ENCODE peak calls at places on chromosomes 3 and 15, in eight cellular contexts. V is CD8-positive, alpha-beta T cell; M is Caco-2; Z is lung; U is psoas muscle; N is H9; H is OCI-LY7; P is stomach. C is an unnamed sample. For H3K4me1, the result is how much of the 10 kb centered on the place peaks cover.

GRCh38 chr3:177443469-177443868 is 246.2 kb upstream of the TBL1XR1 start:
- DNase-seq in V (no peak), M (no peak), Z (no peak), U (no peak), N (no peak), H (no peak), P (no peak), C (no peak)

GRCh38 chr15:52491460-52491859 is 37.2 kb downstream of the MYO5A start:
- DNase-seq in V (no peak), M (no peak), Z (no peak), U (no peak), N (no peak), H (no peak), P (no peak), C (no peak)

GRCh38 chr3:151035072-151035471 is 50.4 kb upstream of the MED12L start:
- DNase-seq in V (no peak), M (peak), Z (no peak), U (no peak), N (no peak), H (no peak), P (no peak), C (no peak)

GRCh38 chr3:195133462-195133861 is 137.5 kb downstream of the XXYLT1 start:
- DNase-seq in V (no peak), M (no peak), Z (no peak), U (peak), N (no peak), H (no peak), P (no peak), C (peak)

GRCh38 chr3:189720746-189721426 is 89.7 kb downstream of the TP63 start:
- DNase-seq in V (no peak), M (peak), Z (no peak), U (no peak), N (no peak), H (no peak), P (no peak), C (no peak)

GRCh38 chr3:189941679-189942078 is 179.0 kb downstream of the P3H2 start:
- DNase-seq in V (no peak), M (peak), Z (no peak), U (no peak), N (no peak), H (no peak), P (peak), C (peak)

GRCh38 chr3:190366145-190366544 is 21.8 kb upstream of the CLDN16 start:
- DNase-seq in V (no peak), M (no peak), Z (no peak), U (no peak), N (no peak), H (no peak), P (no peak), C (no peak)

GRCh38 chr15:68112711-68113110 is 58.6 kb downstream of the PIAS1 start:
- DNase-seq in V (no peak), M (no peak), Z (no peak), U (no peak), N (no peak), H (no peak), P (no peak), C (no peak)

GRCh38 chr3:55364426-55364825 is 122.7 kb downstream of the WNT5A start:
- DNase-seq in V (no peak), M (no peak), Z (no peak), U (no peak), N (no peak), H (no peak), P (no peak), C (no peak)

GRCh38 chr3:44596631-44597030 is 11.9 kb downstream of the ZNF660 start:
- DNase-seq in V (no peak), M (no peak), Z (no peak), U (no peak), N (no peak), H (no peak), P (no peak), C (no peak)

GRCh38 chr3:99319961-99320360 is 318.4 kb upstream of the COL8A1 start:
- DNase-seq in V (no peak), M (no peak), Z (no peak), U (no peak), N (no peak), H (no peak), P (no peak), C (no peak)

GRCh38 chr3:120678331-120678845 is 3.7 kb downstream of the HGD start:
- DNase-seq in V (no peak), M (peak), Z (peak), U (no peak), N (no peak), H (peak), P (peak), C (peak)

GRCh38 chr3:139448104-139448503 is 28.2 kb downstream of the RBP2 start:
- DNase-seq in V (no peak), M (no peak), Z (no peak), U (no peak), N (no peak), H (no peak), P (no peak), C (peak)

GRCh38 chr3:184230603-184231528 is 1.5 kb downstream of the VWA5B2 start:
- DNase-seq in V (no peak), M (no peak), Z (no peak), U (no peak), N (peak), H (no peak), P (peak), C (no peak)

GRCh38 chr3:72960812-72961518 is 35.6 kb upstream of the PPP4R2 start:
- DNase-seq in V (no peak), M (no peak), Z (peak), U (no peak), N (no peak), H (no peak), P (no peak), C (peak)

GRCh38 chr3:43246956-43247355 is 39.4 kb upstream of the SNRK start:
- DNase-seq in V (no peak), M (no peak), Z (no peak), U (no peak), N (no peak), H (peak), P (no peak), C (no peak)

GRCh38 chr3:43248194-43248593 is 38.1 kb upstream of the SNRK start:
- DNase-seq in V (no peak), M (no peak), Z (no peak), U (no peak), N (no peak), H (no peak), P (no peak), C (no peak)

GRCh38 chr3:43247556-43248186 is 38.7 kb upstream of the SNRK start:
- DNase-seq in V (no peak), M (no peak), Z (no peak), U (no peak), N (no peak), H (no peak), P (no peak), C (no peak)

GRCh38 chr3:43243590-43244587 is 42.5 kb upstream of the SNRK start:
- DNase-seq in V (no peak), M (no peak), Z (no peak), U (no peak), N (no peak), H (no peak), P (no peak), C (no peak)

DNA sequence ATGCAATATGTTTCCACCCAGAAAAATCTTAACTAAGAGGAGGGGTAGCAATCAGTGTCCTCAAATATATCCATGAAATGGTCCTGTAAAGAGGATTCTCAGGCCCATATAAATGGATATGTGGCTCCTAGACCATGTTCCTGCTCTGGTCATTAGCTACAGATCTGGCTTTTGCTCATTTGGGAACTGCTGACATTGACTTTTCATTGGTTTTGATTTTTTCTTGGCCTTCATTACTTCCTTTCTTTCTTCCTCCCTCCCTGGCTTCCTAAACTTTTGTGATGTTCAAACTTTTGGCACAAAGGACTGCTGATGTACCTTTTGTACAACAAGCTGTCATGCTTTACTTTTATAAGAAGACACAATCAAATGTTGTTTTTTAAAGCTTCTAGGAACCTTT is 41.6 kb upstream of the SNRK start:
- DNase-seq in V (no peak), M (no peak), Z (no peak), U (no peak), N (no peak), H (no peak), P (no peak), C (no peak)
- H3K4me1 ChIP-seq in V (half or more), M (under half), Z (under half), U (under half), N (under half), H (under half), P (under half), C (under half)

GRCh38 chr15:50163719-50164410 is 18.1 kb upstream of the SLC27A2 start:
- DNase-seq in V (no peak), M (no peak), Z (no peak), U (no peak), N (no peak), H (no peak), P (no peak), C (no peak)

GRCh38 chr15:50164458-50164857 is 17.5 kb upstream of the SLC27A2 start:
- DNase-seq in V (no peak), M (no peak), Z (no peak), U (no peak), N (no peak), H (no peak), P (no peak), C (no peak)

GRCh38 chr15:50167112-50167511 is 14.9 kb upstream of the SLC27A2 start:
- DNase-seq in V (no peak), M (no peak), Z (no peak), U (no peak), N (no peak), H (no peak), P (no peak), C (no peak)

GRCh38 chr15:50168778-50169411 is 13.1 kb upstream of the SLC27A2 start:
- DNase-seq in V (no peak), M (peak), Z (no peak), U (no peak), N (no peak), H (no peak), P (no peak), C (no peak)

GRCh38 chr15:50166216-50166615 is 15.8 kb upstream of the SLC27A2 start:
- DNase-seq in V (no peak), M (no peak), Z (no peak), U (no peak), N (no peak), H (no peak), P (no peak), C (no peak)
- TF ChIP-seq CTCF in V (no peak), M (no peak), Z (no peak), U (no peak), N (no peak), H (no peak), P (no peak), C (no peak)

GRCh38 chr3:53704363-53704725 is 141.9 kb downstream of the CHDH start:
- DNase-seq in V (no peak), M (no peak), Z (peak), U (no peak), N (peak), H (no peak), P (peak), C (no peak)
- H3K4me1 ChIP-seq in V (under half), M (under half), Z (under half), U (under half), N (under half), H (under half), P (under half), C (under half)

DNA sequence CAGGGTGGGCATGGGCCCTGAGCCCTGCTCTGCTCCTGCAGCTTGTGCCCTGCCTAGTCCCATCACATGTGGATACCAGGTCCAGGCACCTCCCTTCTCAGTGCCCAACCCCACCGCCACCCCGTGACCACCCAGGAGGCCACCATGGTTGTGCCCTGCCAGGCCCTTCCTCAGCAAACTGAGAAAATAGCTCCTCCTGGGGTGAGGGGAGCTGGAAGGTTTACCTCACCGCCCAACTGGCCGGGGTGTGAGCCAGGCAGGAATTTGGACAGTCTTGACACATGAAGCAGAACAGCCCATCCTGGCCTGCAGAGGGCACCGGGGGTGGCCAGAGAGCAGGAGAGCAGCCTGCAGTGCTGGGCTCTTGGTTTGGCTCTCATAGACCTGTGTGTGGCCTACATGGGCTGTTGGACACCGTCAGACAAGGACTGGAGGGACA is 11.4 kb upstream of the C3orf22 start:
- DNase-seq in V (no peak), M (peak), Z (peak), U (no peak), N (peak), H (no peak), P (no peak), C (no peak)
- TF ChIP-seq CTCF in V (no peak), M (peak), Z (no peak), U (no peak), N (peak), H (no peak), P (no peak), C (no peak)

C was measured in body of pancreas.